ENCODE peak calls at places on chromosomes 6 and 20, in six cellular contexts. J, P, F, A, T and N are unnamed samples.

GRCh38 chr20:23190557-23190956 is 104.4 kb upstream of the CD93 start:
- DNase-seq in A (no peak), J (no peak), P (no peak), F (no peak), T (no peak), N (no peak)

GRCh38 chr6:155693573-155694428 is 238.2 kb upstream of the NOX3 start:
- DNase-seq in A (no peak), P (no peak), F (no peak), J (no peak), T (no peak), N (no peak)

GRCh38 chr20:43662943-43663655 is 3.8 kb upstream of the MYBL2 start:
- DNase-seq in A (no peak), J (no peak), F (no peak), T (no peak), P (peak), N (peak)

GRCh38 chr6:97885844-97886243 is 602.8 kb upstream of the MMS22L start:
- DNase-seq in J (no peak), T (no peak), A (no peak), F (no peak), P (no peak), N (no peak)

GRCh38 chr6:131116755-131117360 is 18.4 kb upstream of the AKAP7 start:
- DNase-seq in F (peak), P (peak), T (peak), A (no peak), J (no peak), N (peak)

GRCh38 chr20:21501184-21501583 is 12.7 kb downstream of the NKX2-2 start:
- DNase-seq in A (no peak), P (no peak), F (no peak), T (no peak), J (no peak), N (no peak)

GRCh38 chr6:93894521-93894920 is 475.2 kb upstream of the EPHA7 start:
- DNase-seq in J (no peak), A (no peak), T (no peak), F (no peak), P (no peak), N (no peak)

GRCh38 chr6:24033284-24033683 is 92.7 kb upstream of the NRSN1 start:
- DNase-seq in F (no peak), J (no peak), P (no peak), A (no peak), T (no peak), N (no peak)

GRCh38 chr6:35669441-35669776 is 19.3 kb downstream of the FKBP5 start:
- DNase-seq in J (no peak), T (peak), A (no peak), P (no peak), F (no peak), N (peak)

GRCh38 chr6:56525976-56526375 is 116.7 kb downstream of the DST start:
- DNase-seq in T (no peak), F (no peak), A (no peak), P (no peak), J (no peak), N (no peak)

GRCh38 chr6:44043479-44044153 is 83.6 kb downstream of the MRPL14 start:
- DNase-seq in P (no peak), T (no peak), J (no peak), F (peak), A (peak), N (no peak)

GRCh38 chr6:8277769-8278168 is 157.6 kb downstream of the SLC35B3 start:
- DNase-seq in T (no peak), A (no peak), J (no peak), P (no peak), F (peak), N (no peak)

GRCh38 chr20:39631557-39631956 is 669.4 kb downstream of the DHX35 start:
- DNase-seq in J (no peak), A (no peak), P (peak), T (no peak), F (no peak), N (peak)

GRCh38 chr6:115618311-115618710 is 442.4 kb downstream of the FRK start:
- DNase-seq in J (no peak), P (no peak), A (no peak), F (no peak), T (no peak), N (no peak)

GRCh38 chr6:44452725-44453124 is 65.2 kb downstream of the CDC5L start:
- DNase-seq in A (no peak), J (no peak), F (no peak), T (no peak), P (peak), N (peak)

GRCh38 chr6:30740993-30741784 is 1.3 kb downstream of the FLOT1 start:
- DNase-seq in J (no peak), A (no peak), T (peak), F (no peak), P (peak), N (no peak)

GRCh38 chr20:3392756-3393155 is 14.7 kb downstream of the DNAAF9 start:
- DNase-seq in T (no peak), P (no peak), A (no peak), F (no peak), J (no peak), N (no peak)

GRCh38 chr20:22771706-22772105 is 187.3 kb upstream of the FOXA2 start:
- DNase-seq in T (no peak), J (no peak), A (no peak), F (no peak), P (peak), N (no peak)

GRCh38 chr6:104606361-104606760 is 253.4 kb downstream of the HACE1 start:
- DNase-seq in F (peak), A (no peak), T (no peak), P (no peak), J (no peak), N (no peak)

GRCh38 chr20:47851774-47852173 is 66.5 kb upstream of the SULF2 start:
- DNase-seq in J (no peak), F (no peak), T (no peak), P (no peak), A (no peak), N (no peak)

GRCh38 chr6:44339763-44340625 is 2.5 kb upstream of the SPATS1 start:
- DNase-seq in F (no peak), A (no peak), J (no peak), T (no peak), P (peak), N (no peak)